ENCODE peak calls at places on chromosomes 7 and 10, in seven cellular contexts. One of them, this sample, is unnamed.

GRCh38 chr7:22776964-22777363 is 45.7 kb downstream of the TOMM7 start:
- DNase-seq in CD4-positive, alpha-beta T cell: no peak
- DNase-seq in Calu3: no peak
- DNase-seq in MCF 10A: no peak
- DNase-seq in brain microvascular endothelial cell: no peak
- DNase-seq in neural progenitor cell: no peak
- DNase-seq in fibroblast of the aortic adventitia: no peak
- DNase-seq in this sample: no peak

GRCh38 chr7:37336259-37336658 is 112.4 kb downstream of the ELMO1 start:
- DNase-seq in CD4-positive, alpha-beta T cell: no peak
- DNase-seq in Calu3: no peak
- DNase-seq in MCF 10A: no peak
- DNase-seq in brain microvascular endothelial cell: no peak
- DNase-seq in neural progenitor cell: no peak
- DNase-seq in fibroblast of the aortic adventitia: no peak
- DNase-seq in this sample: no peak

GRCh38 chr10:84521468-84521867 is 193.1 kb downstream of the CCSER2 start:
- DNase-seq in CD4-positive, alpha-beta T cell: no peak
- DNase-seq in Calu3: no peak
- DNase-seq in MCF 10A: no peak
- DNase-seq in brain microvascular endothelial cell: no peak
- DNase-seq in neural progenitor cell: no peak
- DNase-seq in fibroblast of the aortic adventitia: no peak
- DNase-seq in this sample: no peak

GRCh38 chr7:779480-779879 is 52.4 kb upstream of the PRKAR1B start:
- DNase-seq in CD4-positive, alpha-beta T cell: no peak
- DNase-seq in Calu3: no peak
- DNase-seq in MCF 10A: no peak
- DNase-seq in brain microvascular endothelial cell: no peak
- DNase-seq in neural progenitor cell: no peak
- DNase-seq in fibroblast of the aortic adventitia: no peak
- DNase-seq in this sample: no peak

GRCh38 chr7:127486654-127487053 is 94.1 kb upstream of the ZNF800 start:
- DNase-seq in CD4-positive, alpha-beta T cell: no peak
- DNase-seq in Calu3: peak; percentile 10
- DNase-seq in MCF 10A: peak; percentile 41
- DNase-seq in brain microvascular endothelial cell: no peak
- DNase-seq in neural progenitor cell: peak; percentile 4
- DNase-seq in fibroblast of the aortic adventitia: no peak
- DNase-seq in this sample: no peak

GRCh38 chr10:18437486-18437885 is 213.9 kb downstream of the NSUN6 start:
- DNase-seq in CD4-positive, alpha-beta T cell: no peak
- DNase-seq in Calu3: no peak
- DNase-seq in MCF 10A: no peak
- DNase-seq in brain microvascular endothelial cell: peak; percentile 8
- DNase-seq in neural progenitor cell: no peak
- DNase-seq in fibroblast of the aortic adventitia: peak; percentile 4
- DNase-seq in this sample: no peak

GRCh38 chr10:3527144-3527543 is 257.9 kb downstream of the KLF6 start:
- DNase-seq in CD4-positive, alpha-beta T cell: no peak
- DNase-seq in Calu3: no peak
- DNase-seq in MCF 10A: no peak
- DNase-seq in brain microvascular endothelial cell: no peak
- DNase-seq in neural progenitor cell: no peak
- DNase-seq in fibroblast of the aortic adventitia: no peak
- DNase-seq in this sample: no peak

GRCh38 chr10:104589431-104589830 is 51.7 kb upstream of the SORCS3 start:
- DNase-seq in CD4-positive, alpha-beta T cell: no peak
- DNase-seq in Calu3: no peak
- DNase-seq in MCF 10A: peak; percentile 16
- DNase-seq in brain microvascular endothelial cell: no peak
- DNase-seq in neural progenitor cell: no peak
- DNase-seq in fibroblast of the aortic adventitia: no peak
- DNase-seq in this sample: no peak

GRCh38 chr10:80136134-80136571 is 3.6 kb downstream of the PLAC9 start:
- DNase-seq in CD4-positive, alpha-beta T cell: no peak
- DNase-seq in Calu3: no peak
- DNase-seq in MCF 10A: peak; percentile 95
- DNase-seq in brain microvascular endothelial cell: peak; percentile 58
- DNase-seq in neural progenitor cell: no peak
- DNase-seq in fibroblast of the aortic adventitia: peak; percentile 99
- DNase-seq in this sample: no peak

GRCh38 chr7:16271990-16272665 is 149.2 kb downstream of the CRPPA start:
- DNase-seq in CD4-positive, alpha-beta T cell: no peak
- DNase-seq in Calu3: peak; percentile 39
- DNase-seq in MCF 10A: no peak
- DNase-seq in brain microvascular endothelial cell: peak; percentile 13
- DNase-seq in neural progenitor cell: no peak
- DNase-seq in fibroblast of the aortic adventitia: peak; percentile 32
- DNase-seq in this sample: no peak

GRCh38 chr7:154744226-154744860 is 258.6 kb downstream of the PAXIP1 start:
- DNase-seq in CD4-positive, alpha-beta T cell: no peak
- DNase-seq in Calu3: peak; percentile 25
- DNase-seq in MCF 10A: peak; percentile 0
- DNase-seq in brain microvascular endothelial cell: no peak
- DNase-seq in neural progenitor cell: peak; percentile 85
- DNase-seq in fibroblast of the aortic adventitia: no peak
- DNase-seq in this sample: no peak

GRCh38 chr10:86795353-86795752 is 38.9 kb downstream of the BMPR1A start:
- DNase-seq in CD4-positive, alpha-beta T cell: no peak
- DNase-seq in Calu3: no peak
- DNase-seq in MCF 10A: peak; percentile 77
- DNase-seq in brain microvascular endothelial cell: peak; percentile 51
- DNase-seq in neural progenitor cell: peak; percentile 80
- DNase-seq in fibroblast of the aortic adventitia: peak; percentile 84
- DNase-seq in this sample: no peak

GRCh38 chr10:102451105-102451969 is at the start of gene C10orf95:
- DNase-seq in CD4-positive, alpha-beta T cell: peak; percentile 41
- DNase-seq in Calu3: no peak
- DNase-seq in MCF 10A: no peak
- DNase-seq in brain microvascular endothelial cell: no peak
- DNase-seq in neural progenitor cell: no peak
- DNase-seq in fibroblast of the aortic adventitia: no peak
- DNase-seq in this sample: no peak

GRCh38 chr7:97145068-97145467 is 27.6 kb downstream of the SDHAF3 start:
- DNase-seq in CD4-positive, alpha-beta T cell: no peak
- DNase-seq in Calu3: no peak
- DNase-seq in MCF 10A: peak; percentile 45
- DNase-seq in brain microvascular endothelial cell: no peak
- DNase-seq in neural progenitor cell: no peak
- DNase-seq in fibroblast of the aortic adventitia: peak; percentile 68
- DNase-seq in this sample: no peak
- TF ChIP-seq CTCF in CD4-positive, alpha-beta T cell: peak; percentile 33
- TF ChIP-seq CTCF in Calu3: no peak
- TF ChIP-seq CTCF in MCF 10A: peak; percentile 62
- TF ChIP-seq CTCF in brain microvascular endothelial cell: no peak
- TF ChIP-seq CTCF in neural progenitor cell: peak; percentile 37
- TF ChIP-seq CTCF in fibroblast of the aortic adventitia: peak; percentile 51
- TF ChIP-seq CTCF in this sample: no peak

GRCh38 chr7:33807779-33808482 is 97.4 kb upstream of the BMPER start:
- DNase-seq in CD4-positive, alpha-beta T cell: no peak
- DNase-seq in Calu3: peak; percentile 42
- DNase-seq in MCF 10A: peak; percentile 59
- DNase-seq in brain microvascular endothelial cell: peak; percentile 89
- DNase-seq in neural progenitor cell: peak; percentile 25
- DNase-seq in fibroblast of the aortic adventitia: peak; percentile 91
- DNase-seq in this sample: no peak
- TF ChIP-seq CTCF in CD4-positive, alpha-beta T cell: no peak
- TF ChIP-seq CTCF in Calu3: peak; percentile 71
- TF ChIP-seq CTCF in MCF 10A: peak; percentile 39
- TF ChIP-seq CTCF in brain microvascular endothelial cell: peak; percentile 77
- TF ChIP-seq CTCF in neural progenitor cell: peak; percentile 50
- TF ChIP-seq CTCF in fibroblast of the aortic adventitia: peak; percentile 53
- TF ChIP-seq CTCF in this sample: no peak

DNA sequence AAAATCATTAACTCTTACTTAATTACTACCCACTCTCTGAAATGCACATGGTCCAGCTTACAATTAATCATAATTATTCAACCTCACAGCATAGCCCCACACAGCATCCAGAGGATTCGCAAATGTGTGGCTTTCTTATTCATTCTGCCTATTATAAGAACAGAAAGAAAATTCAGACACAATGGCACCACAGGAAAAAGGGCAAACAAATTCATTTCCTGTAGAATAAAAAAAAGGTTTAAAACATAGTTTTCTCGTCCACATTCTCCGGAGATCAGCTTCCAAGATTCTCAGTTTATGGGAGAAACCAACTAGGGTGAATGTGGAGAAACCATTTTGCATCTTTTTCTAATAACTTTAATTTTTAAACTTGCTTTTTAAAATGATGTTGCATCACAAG is 201.6 kb downstream of the PARD3 start:
- DNase-seq in CD4-positive, alpha-beta T cell: no peak
- DNase-seq in Calu3: no peak
- DNase-seq in MCF 10A: no peak
- DNase-seq in brain microvascular endothelial cell: no peak
- DNase-seq in neural progenitor cell: no peak
- DNase-seq in fibroblast of the aortic adventitia: no peak
- DNase-seq in this sample: no peak
- TF ChIP-seq CTCF in CD4-positive, alpha-beta T cell: no peak
- TF ChIP-seq CTCF in Calu3: no peak
- TF ChIP-seq CTCF in MCF 10A: no peak
- TF ChIP-seq CTCF in brain microvascular endothelial cell: no peak
- TF ChIP-seq CTCF in neural progenitor cell: no peak
- TF ChIP-seq CTCF in fibroblast of the aortic adventitia: no peak
- TF ChIP-seq CTCF in this sample: no peak

GRCh38 chr7:20778063-20778721 is 8.5 kb downstream of the SP8 start:
- DNase-seq in CD4-positive, alpha-beta T cell: no peak
- DNase-seq in Calu3: peak; percentile 79
- DNase-seq in MCF 10A: peak; percentile 21
- DNase-seq in brain microvascular endothelial cell: no peak
- DNase-seq in neural progenitor cell: peak; percentile 94
- DNase-seq in fibroblast of the aortic adventitia: no peak
- DNase-seq in this sample: no peak
- TF ChIP-seq CTCF in CD4-positive, alpha-beta T cell: no peak
- TF ChIP-seq CTCF in Calu3: peak; percentile 97
- TF ChIP-seq CTCF in MCF 10A: peak; percentile 81
- TF ChIP-seq CTCF in brain microvascular endothelial cell: peak; percentile 58
- TF ChIP-seq CTCF in neural progenitor cell: peak; percentile 68
- TF ChIP-seq CTCF in fibroblast of the aortic adventitia: peak; percentile 54
- TF ChIP-seq CTCF in this sample: no peak

DNA sequence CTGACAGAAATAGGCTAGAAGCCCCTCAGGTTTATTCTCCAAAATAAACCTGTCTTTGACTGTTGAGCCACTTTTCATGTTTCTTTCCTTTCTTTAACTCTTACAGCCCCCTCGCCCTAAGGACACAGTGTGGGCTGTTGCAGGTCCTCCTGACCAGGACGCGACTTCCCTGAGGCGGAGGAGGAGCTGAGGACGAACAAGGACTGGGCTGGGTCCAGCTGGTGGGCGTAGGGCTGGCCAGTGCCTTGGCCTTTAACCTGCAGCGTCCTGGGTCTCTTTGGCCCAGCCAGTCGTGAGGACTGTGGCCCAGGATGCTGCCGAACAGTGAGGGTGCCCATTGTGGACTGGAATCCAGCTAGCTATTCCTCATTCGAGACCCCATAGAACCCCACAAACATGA is 13.4 kb upstream of the BMS1 start:
- DNase-seq in CD4-positive, alpha-beta T cell: no peak
- DNase-seq in Calu3: no peak
- DNase-seq in MCF 10A: no peak
- DNase-seq in brain microvascular endothelial cell: no peak
- DNase-seq in neural progenitor cell: no peak
- DNase-seq in fibroblast of the aortic adventitia: no peak
- DNase-seq in this sample: no peak
- TF ChIP-seq CTCF in CD4-positive, alpha-beta T cell: no peak
- TF ChIP-seq CTCF in Calu3: no peak
- TF ChIP-seq CTCF in MCF 10A: no peak
- TF ChIP-seq CTCF in brain microvascular endothelial cell: no peak
- TF ChIP-seq CTCF in neural progenitor cell: no peak
- TF ChIP-seq CTCF in fibroblast of the aortic adventitia: no peak
- TF ChIP-seq CTCF in this sample: no peak

DNA sequence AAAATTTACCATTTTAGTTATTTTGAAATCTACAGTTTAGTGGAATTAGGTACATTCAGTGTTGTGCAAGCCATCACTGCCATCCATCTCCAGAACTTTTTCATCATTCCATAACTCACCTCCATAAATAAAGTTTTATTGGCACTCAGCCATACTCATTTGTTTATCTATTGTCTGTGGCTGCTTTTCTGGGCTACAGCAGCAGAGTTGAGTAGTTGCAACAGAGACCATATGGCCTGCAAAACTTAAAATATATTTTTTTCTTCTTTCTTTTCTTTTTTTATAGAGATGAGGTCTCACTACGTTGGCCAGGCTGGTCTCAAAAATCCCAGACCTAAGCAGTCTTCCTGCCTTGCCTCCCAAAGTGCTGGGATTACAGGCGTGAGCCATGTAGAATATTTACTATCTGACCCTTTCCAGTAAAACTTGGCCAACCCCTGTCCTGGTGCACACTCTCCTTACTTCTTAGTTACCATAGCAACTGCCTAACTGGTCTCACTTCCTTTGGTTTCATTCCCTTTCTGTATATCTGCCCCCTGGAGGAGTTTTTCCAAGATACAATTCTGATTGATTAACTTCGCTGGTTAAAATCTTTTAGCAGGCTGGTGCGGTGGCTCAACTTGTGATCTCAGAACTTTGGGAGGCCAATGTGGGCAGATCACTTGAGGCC is 133.2 kb downstream of the CUX1 start:
- DNase-seq in CD4-positive, alpha-beta T cell: no peak
- DNase-seq in Calu3: no peak
- DNase-seq in MCF 10A: peak; percentile 72
- DNase-seq in brain microvascular endothelial cell: peak; percentile 49
- DNase-seq in neural progenitor cell: peak; percentile 35
- DNase-seq in fibroblast of the aortic adventitia: peak; percentile 82
- DNase-seq in this sample: no peak
- TF ChIP-seq CTCF in CD4-positive, alpha-beta T cell: no peak
- TF ChIP-seq CTCF in Calu3: peak; percentile 16
- TF ChIP-seq CTCF in MCF 10A: no peak
- TF ChIP-seq CTCF in brain microvascular endothelial cell: peak; percentile 39
- TF ChIP-seq CTCF in neural progenitor cell: no peak
- TF ChIP-seq CTCF in fibroblast of the aortic adventitia: peak; percentile 29
- TF ChIP-seq CTCF in this sample: no peak